ENCODE peak calls at places on chromosomes 4 and X, in nine cellular contexts. G is RWPE2, K is fibroblast of lung, D is HFF-Myc, T is OCI-LY7, Q is upper lobe of left lung, Y is stomach, E is nephron progenitor cell, Z is progenitor cell of endocrine pancreas. V is an unnamed sample.
A peak's percentile ranks its signal among the peaks of the same experiment; 100 is the strongest.

GRCh38 chr4:154946113-154946512 is 165.0 kb downstream of the RBM46 start:
- DNase-seq in K (no peak), Z (no peak), G (no peak), Q (no peak), D (no peak), T (no peak), E (no peak), Y (no peak), V (no peak)

GRCh38 chr4:73707918-73708577 is 32.3 kb upstream of the CXCL8 start:
- DNase-seq in Y (peak; percentile 60), D (peak; percentile 67), E (no peak), G (peak; percentile 90), Q (peak; percentile 87), K (peak; percentile 97), Z (no peak), T (no peak), V (no peak)

GRCh38 chrX:40552768-40553167 is 28.0 kb upstream of the ATP6AP2 start:
- DNase-seq in D (no peak), G (no peak), T (peak; percentile 14), Z (no peak), K (no peak), Y (no peak), E (no peak), Q (no peak), V (no peak)

GRCh38 chrX:71160475-71160874 is 15.8 kb downstream of the NLGN3 start:
- DNase-seq in Q (no peak), T (no peak), Z (no peak), Y (no peak), E (no peak), D (no peak), G (no peak), K (no peak), V (no peak)

GRCh38 chr4:49032440-49033161 is 46.5 kb downstream of the CWH43 start:
- DNase-seq in K (no peak), Y (no peak), D (no peak), T (peak; percentile 22), G (no peak), E (no peak), Q (no peak), Z (no peak), V (no peak)

GRCh38 chr4:118113220-118113619 is 78.9 kb downstream of the NDST3 start:
- DNase-seq in G (no peak), K (no peak), D (no peak), Z (no peak), E (no peak), Y (no peak), T (no peak), Q (no peak), V (no peak)

GRCh38 chrX:119417842-119418241 is 18.7 kb downstream of the SLC25A43 start:
- DNase-seq in G (no peak), D (no peak), T (peak; percentile 36), E (no peak), K (no peak), Y (no peak), Q (no peak), Z (no peak), V (no peak)

GRCh38 chrX:73577368-73577767 is 14.4 kb downstream of the CHIC1 start:
- DNase-seq in G (no peak), K (peak; percentile 86), Q (no peak), Y (no peak), T (no peak), D (peak; percentile 66), Z (no peak), E (peak; percentile 9), V (no peak)

GRCh38 chr4:137514401-137515116 is 17.7 kb downstream of the PCDH18 start:
- DNase-seq in Y (no peak), D (no peak), Z (no peak), Q (no peak), G (no peak), E (no peak), K (peak; percentile 43), T (no peak), V (no peak)

GRCh38 chrX:21479695-21480280 is 105.6 kb downstream of the CNKSR2 start:
- DNase-seq in T (peak; percentile 47), Y (no peak), Q (no peak), E (peak; percentile 11), K (peak; percentile 49), D (peak; percentile 19), Z (no peak), G (no peak), V (no peak)

GRCh38 chrX:46876901-46877300 is 35.3 kb upstream of the JADE3 start:
- DNase-seq in Y (no peak), D (no peak), Q (no peak), T (no peak), G (no peak), K (peak; percentile 18), E (no peak), Z (no peak), V (no peak)

GRCh38 chr4:186557486-186557885 is 2.1 kb upstream of the MTNR1A start:
- DNase-seq in Z (no peak), E (peak; percentile 15), Y (no peak), D (no peak), Q (no peak), T (no peak), K (peak; percentile 50), G (no peak), V (peak; percentile 66)

GRCh38 chrX:1451251-1451675 is 1.4 kb downstream of the ASMTL start:
- DNase-seq in K (no peak), D (no peak), E (no peak), Z (no peak), Q (peak; percentile 12), T (no peak), G (peak; percentile 44), Y (no peak), V (no peak)

GRCh38 chrX:119479845-119480244 is 11.6 kb downstream of the SLC25A5 start:
- DNase-seq in E (no peak), K (no peak), T (no peak), Y (no peak), Q (peak; percentile 44), Z (no peak), G (no peak), D (no peak), V (no peak)

GRCh38 chr4:148214529-148215166 is 227.6 kb downstream of the NR3C2 start:
- DNase-seq in Q (peak; percentile 47), Z (no peak), E (no peak), K (peak; percentile 2), T (no peak), D (no peak), G (no peak), Y (no peak), V (no peak)

GRCh38 chr4:169345207-169345788 is 74.5 kb upstream of the SH3RF1 start:
- DNase-seq in G (no peak), Q (no peak), Z (no peak), T (no peak), E (no peak), K (peak; percentile 80), Y (no peak), D (peak; percentile 29), V (no peak)

GRCh38 chrX:130024127-130024526 is 41.7 kb downstream of the BCORL1 start:
- DNase-seq in G (no peak), D (peak; percentile 6), K (peak; percentile 13), Z (no peak), T (peak; percentile 91), Q (peak; percentile 84), E (peak; percentile 81), Y (peak; percentile 75), V (peak; percentile 28)
- TF ChIP-seq CTCF in G (no peak), D (no peak), K (no peak), Z (no peak), T (no peak), Q (no peak), E (no peak), Y (no peak), V (no peak)

GRCh38 chr4:80361329-80361900 is 25.9 kb downstream of the CFAP299 start:
- DNase-seq in Q (no peak), Z (no peak), Y (no peak), K (peak; percentile 14), T (peak; percentile 76), E (no peak), G (no peak), D (no peak), V (no peak)

GRCh38 chr4:80367737-80368136 is 32.2 kb downstream of the CFAP299 start:
- DNase-seq in G (no peak), Q (no peak), D (peak; percentile 2), Z (no peak), Y (no peak), K (peak; percentile 39), E (no peak), T (no peak), V (no peak)

GRCh38 chr4:80362578-80363181 is 27.1 kb downstream of the CFAP299 start:
- DNase-seq in Q (no peak), T (peak; percentile 86), G (no peak), Z (peak; percentile 46), K (peak; percentile 25), D (no peak), E (peak; percentile 55), Y (no peak), V (peak; percentile 75)

GRCh38 chr4:80370635-80371034 is 35.1 kb downstream of the CFAP299 start:
- DNase-seq in Q (no peak), Z (no peak), T (no peak), G (no peak), K (no peak), E (no peak), Y (no peak), D (no peak), V (no peak)

DNA sequence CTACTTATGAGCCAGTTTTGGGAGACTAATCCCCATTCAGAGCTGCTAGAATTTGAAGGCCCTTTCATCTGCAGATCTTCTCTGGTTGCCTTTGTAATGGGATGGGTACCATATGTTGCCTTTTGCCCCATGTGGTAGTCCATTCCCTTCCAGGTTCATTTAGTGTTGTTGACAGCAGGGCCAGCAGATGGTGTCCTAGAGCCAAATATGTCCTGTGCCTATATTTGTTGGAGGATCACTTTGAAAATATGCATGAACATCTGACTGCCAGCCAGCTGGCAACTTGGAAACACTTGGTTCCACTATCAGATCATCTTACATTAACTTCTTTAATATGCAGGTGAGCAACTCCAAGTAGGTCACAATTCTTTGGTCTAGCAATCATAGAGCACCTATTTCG is 30.4 kb downstream of the CFAP299 start:
- DNase-seq in T (peak; percentile 92), Q (peak; percentile 63), K (peak; percentile 64), G (no peak), D (peak; percentile 60), Y (peak; percentile 54), Z (no peak), E (peak; percentile 49), V (peak; percentile 48)
- TF ChIP-seq CTCF in T (peak; percentile 92), Q (peak; percentile 40), K (peak; percentile 76), G (peak; percentile 81), D (peak; percentile 70), Y (no peak), Z (peak; percentile 69), E (peak; percentile 58), V (peak; percentile 34)

GRCh38 chrX:72294497-72294896 is 11.2 kb downstream of the CITED1 start:
- DNase-seq in D (no peak), Y (no peak), K (no peak), G (no peak), Q (no peak), T (no peak), Z (no peak), E (no peak), V (no peak)
- TF ChIP-seq CTCF in D (no peak), Y (no peak), K (no peak), G (peak; percentile 18), Q (no peak), T (no peak), Z (peak; percentile 42), E (peak; percentile 27), V (peak; percentile 47)

GRCh38 chrX:54788446-54788845 is 9.6 kb downstream of the ITIH6 start:
- DNase-seq in Y (no peak), T (no peak), E (no peak), D (no peak), Q (no peak), G (no peak), K (no peak), Z (no peak), V (no peak)

GRCh38 chrX:54785901-54786300 is 12.2 kb downstream of the ITIH6 start:
- DNase-seq in E (no peak), Q (no peak), Z (no peak), G (no peak), K (no peak), T (peak; percentile 33), Y (no peak), D (no peak), V (peak; percentile 26)

GRCh38 chrX:54786972-54787371 is 11.1 kb downstream of the ITIH6 start:
- DNase-seq in D (no peak), K (no peak), Z (no peak), G (no peak), T (peak; percentile 33), E (peak; percentile 16), Y (peak; percentile 39), Q (no peak), V (no peak)
- TF ChIP-seq CTCF in D (no peak), K (no peak), Z (peak; percentile 51), G (no peak), T (peak; percentile 61), E (peak; percentile 18), Y (no peak), Q (no peak), V (no peak)

V was measured in glutamatergic neuron.